ENCODE peak calls at places on chromosomes 11 and 22, in six cellular contexts. V is cardiac muscle cell, U is tibial nerve, N is esophagus squamous epithelium, L is uterus, F is iPS DF 6.9. O is an unnamed sample.

GRCh38 chr11:95432714-95433503 is 201.9 kb upstream of the SESN3 start:
- DNase-seq in N (no peak), V (no peak), U (no peak), F (no peak), L (no peak), O (no peak)

GRCh38 chr11:13140028-13140870 is 131.1 kb downstream of the RASSF10 start:
- DNase-seq in N (no peak), U (no peak), L (no peak), F (no peak), V (peak; percentile 49), O (no peak)

GRCh38 chr11:44564198-44564597 is 1.3 kb upstream of the CD82 start:
- DNase-seq in N (no peak), U (no peak), V (no peak), L (peak; percentile 39), F (no peak), O (no peak)

GRCh38 chr11:20056109-20057054 is 103.9 kb downstream of the DBX1 start:
- DNase-seq in L (peak; percentile 69), U (no peak), F (no peak), N (no peak), V (no peak), O (peak; percentile 37)

GRCh38 chr11:58057481-58057880 is 26.7 kb downstream of the OR6Q1 start:
- DNase-seq in V (no peak), L (no peak), U (no peak), F (no peak), N (no peak), O (no peak)

GRCh38 chr22:29369460-29369859 is 18.9 kb downstream of the AP1B1 start:
- DNase-seq in F (no peak), N (no peak), L (peak; percentile 64), U (peak; percentile 71), V (no peak), O (no peak)

GRCh38 chr11:4025957-4026324 is 68.7 kb upstream of the RRM1 start:
- DNase-seq in L (no peak), U (no peak), F (no peak), N (no peak), V (no peak), O (no peak)

GRCh38 chr11:131495417-131495816 is 125.0 kb downstream of the NTM start:
- DNase-seq in V (no peak), U (peak; percentile 45), N (no peak), L (peak; percentile 35), F (no peak), O (no peak)

GRCh38 chr11:95977534-95978174 is 53.7 kb upstream of the MTMR2 start:
- DNase-seq in L (no peak), F (no peak), U (no peak), V (no peak), N (no peak), O (no peak)

GRCh38 chr11:129365816-129366215 is 9.8 kb upstream of the BARX2 start:
- DNase-seq in L (no peak), N (no peak), F (no peak), V (no peak), U (no peak), O (no peak)

DNA sequence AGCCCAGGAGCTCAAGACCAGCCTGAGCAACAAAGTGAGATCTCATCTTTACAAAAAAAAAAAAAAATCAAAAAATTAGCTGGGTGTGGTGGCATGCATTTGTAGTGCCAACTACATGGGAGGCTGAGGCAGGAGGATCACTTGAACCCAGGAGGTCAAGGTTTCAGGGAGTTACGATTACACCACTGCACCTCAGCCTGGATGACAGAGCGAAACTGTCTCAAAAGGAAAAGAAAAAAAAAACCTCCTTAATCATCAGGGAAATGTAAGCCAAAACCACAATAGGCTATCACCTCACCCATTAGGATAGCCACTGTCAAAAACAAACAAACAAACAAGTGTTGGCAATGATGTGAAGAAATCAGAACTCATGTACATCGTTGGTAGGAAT is 13.4 kb downstream of the DGCR2 start:
- DNase-seq in N (no peak), U (no peak), V (no peak), L (no peak), F (no peak), O (no peak)
- H3K4me1 ChIP-seq in N (peaks cover 41% of the 10 kb centered on the region), U (peaks cover 44% of the 10 kb centered on the region), V (no peaks in the 10 kb centered on the region), L (no peaks in the 10 kb centered on the region), F (no peaks in the 10 kb centered on the region), O (peaks cover 30% of the 10 kb centered on the region)

DNA sequence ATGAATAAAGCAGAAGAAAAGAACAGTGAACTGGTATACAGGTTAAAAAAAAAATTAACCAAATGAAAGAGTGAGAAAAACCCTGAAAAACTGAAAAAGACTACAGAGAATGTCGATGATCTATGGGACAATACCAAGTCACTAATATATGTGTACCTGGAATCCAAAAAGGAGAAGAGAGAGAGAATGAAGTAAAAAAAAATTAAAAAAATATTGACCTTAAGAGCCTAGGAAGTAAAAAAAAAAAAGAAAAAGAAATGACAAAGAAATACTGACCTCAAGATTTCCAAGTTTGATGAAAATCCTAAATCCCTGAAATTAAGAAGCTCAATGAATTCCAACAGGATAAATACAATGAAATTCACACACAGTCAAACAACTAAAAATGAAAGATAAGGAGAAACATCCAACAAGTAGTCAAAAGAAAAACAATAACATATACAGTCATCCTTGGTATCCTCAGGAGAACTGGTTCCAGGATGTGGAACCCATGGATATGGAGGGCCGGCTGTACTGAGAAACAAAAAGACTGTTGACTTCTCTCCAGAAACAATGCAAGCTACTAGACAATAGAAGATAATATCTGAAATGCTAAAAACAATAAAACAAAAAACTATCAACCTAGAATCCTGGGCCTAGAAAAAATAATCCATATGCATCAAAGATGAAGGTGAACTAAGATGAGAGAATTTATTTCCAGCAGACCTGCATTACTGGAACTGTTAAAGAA is 33.5 kb upstream of the SERPIND1 start:
- DNase-seq in L (no peak), N (no peak), U (no peak), V (no peak), F (no peak), O (no peak)
- H3K4me3 ChIP-seq in L (no peak overlapping the region), N (no peak overlapping the region), U (no peak overlapping the region), V (no peak overlapping the region), F (no peak overlapping the region), O (no peak overlapping the region)

DNA sequence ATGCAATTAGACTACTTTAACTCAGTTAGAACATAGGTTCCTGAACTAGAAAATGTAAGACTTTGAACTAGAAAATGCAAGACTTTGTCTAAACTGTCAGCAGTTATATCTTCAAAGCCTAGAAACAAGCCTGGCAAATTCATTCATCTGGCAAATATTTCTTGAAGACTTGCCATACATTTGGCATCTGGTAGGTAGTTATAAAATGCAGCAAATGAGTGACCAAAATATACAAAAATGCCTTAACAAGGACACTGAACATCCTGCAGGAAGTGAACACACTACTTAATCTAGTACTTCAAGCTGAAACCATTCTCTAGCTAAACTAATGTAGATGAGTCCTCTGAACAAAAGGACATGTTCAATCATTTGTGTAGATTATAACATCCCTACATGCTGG is 84.7 kb upstream of the SCUBE2 start:
- DNase-seq in V (no peak), U (no peak), F (no peak), N (no peak), L (no peak), O (no peak)
- H3K36me3 ChIP-seq in V (peaks cover 41% of the 10 kb centered on the region), U (peaks cover 68% of the 10 kb centered on the region), F (peaks cover 4% of the 10 kb centered on the region), N (peaks cover 72% of the 10 kb centered on the region), L (no peaks in the 10 kb centered on the region), O (peaks cover 21% of the 10 kb centered on the region)

GRCh38 chr22:25122136-25122764 is 77.4 kb upstream of the CRYBB3 start:
- DNase-seq in V (no peak), F (no peak), L (no peak), N (no peak), U (no peak), O (no peak)
- H3K4me1 ChIP-seq in V (no peaks in the 10 kb centered on the region), F (peaks cover 3% of the 10 kb centered on the region), L (no peaks in the 10 kb centered on the region), N (peaks cover 19% of the 10 kb centered on the region), U (peaks cover 11% of the 10 kb centered on the region), O (peaks cover 15% of the 10 kb centered on the region)

O was measured in thoracic aorta.